ENCODE peak calls at places on chromosomes 6 and 20, in eight cellular contexts. One of them, this sample, is unnamed.

GRCh38 chr6:11700118-11700718 is 78.4 kb downstream of the ADTRP start:
- DNase-seq in left cardiac atrium: no peak
- DNase-seq in tibial artery: no peak
- DNase-seq in astrocyte of the hippocampus: peak
- DNase-seq in hepatocyte: peak
- DNase-seq in activated CD4-positive, alpha-beta T cell treated with anti-CD3 and anti-CD28 coated beads, Interleukin-2, amount 10 ng/mL, durations not matched to agents 7 days and 5 days: peak
- DNase-seq in NCI-H460: peak
- DNase-seq in ELR: peak
- DNase-seq in this sample: peak

GRCh38 chr20:36234771-36235320 is 1.4 kb upstream of the AAR2 start:
- DNase-seq in left cardiac atrium: no peak
- DNase-seq in tibial artery: no peak
- DNase-seq in astrocyte of the hippocampus: no peak
- DNase-seq in hepatocyte: no peak
- DNase-seq in activated CD4-positive, alpha-beta T cell treated with anti-CD3 and anti-CD28 coated beads, Interleukin-2, amount 10 ng/mL, durations not matched to agents 7 days and 5 days: no peak
- DNase-seq in NCI-H460: no peak
- DNase-seq in ELR: no peak
- DNase-seq in this sample: no peak

GRCh38 chr6:49915035-49915434 is 48.7 kb upstream of the CRISP1 start:
- DNase-seq in left cardiac atrium: peak
- DNase-seq in tibial artery: no peak
- DNase-seq in astrocyte of the hippocampus: no peak
- DNase-seq in hepatocyte: peak
- DNase-seq in activated CD4-positive, alpha-beta T cell treated with anti-CD3 and anti-CD28 coated beads, Interleukin-2, amount 10 ng/mL, durations not matched to agents 7 days and 5 days: no peak
- DNase-seq in NCI-H460: no peak
- DNase-seq in ELR: no peak
- DNase-seq in this sample: no peak

GRCh38 chr6:3849681-3850450 is 693 bp downstream of the FAM50B start:
- DNase-seq in left cardiac atrium: peak
- DNase-seq in tibial artery: no peak
- DNase-seq in astrocyte of the hippocampus: peak
- DNase-seq in hepatocyte: no peak
- DNase-seq in activated CD4-positive, alpha-beta T cell treated with anti-CD3 and anti-CD28 coated beads, Interleukin-2, amount 10 ng/mL, durations not matched to agents 7 days and 5 days: no peak
- DNase-seq in NCI-H460: no peak
- DNase-seq in ELR: peak
- DNase-seq in this sample: no peak

GRCh38 chr6:27720607-27721580 is 191.3 kb downstream of the OR2B2 start:
- DNase-seq in left cardiac atrium: no peak
- DNase-seq in tibial artery: no peak
- DNase-seq in astrocyte of the hippocampus: peak
- DNase-seq in hepatocyte: peak
- DNase-seq in activated CD4-positive, alpha-beta T cell treated with anti-CD3 and anti-CD28 coated beads, Interleukin-2, amount 10 ng/mL, durations not matched to agents 7 days and 5 days: no peak
- DNase-seq in NCI-H460: peak
- DNase-seq in ELR: peak
- DNase-seq in this sample: peak

GRCh38 chr20:64084209-64085152 is at the start of gene LKAAEAR1:
- DNase-seq in left cardiac atrium: no peak
- DNase-seq in tibial artery: no peak
- DNase-seq in astrocyte of the hippocampus: peak
- DNase-seq in hepatocyte: peak
- DNase-seq in activated CD4-positive, alpha-beta T cell treated with anti-CD3 and anti-CD28 coated beads, Interleukin-2, amount 10 ng/mL, durations not matched to agents 7 days and 5 days: no peak
- DNase-seq in NCI-H460: no peak
- DNase-seq in ELR: no peak
- DNase-seq in this sample: no peak

GRCh38 chr20:47574616-47575401 is 73.1 kb downstream of the NCOA3 start:
- DNase-seq in left cardiac atrium: no peak
- DNase-seq in tibial artery: no peak
- DNase-seq in astrocyte of the hippocampus: no peak
- DNase-seq in hepatocyte: no peak
- DNase-seq in activated CD4-positive, alpha-beta T cell treated with anti-CD3 and anti-CD28 coated beads, Interleukin-2, amount 10 ng/mL, durations not matched to agents 7 days and 5 days: no peak
- DNase-seq in NCI-H460: peak
- DNase-seq in ELR: peak
- DNase-seq in this sample: peak

GRCh38 chr20:46624941-46625340 is 26.3 kb downstream of the SLC13A3 start:
- DNase-seq in left cardiac atrium: no peak
- DNase-seq in tibial artery: no peak
- DNase-seq in astrocyte of the hippocampus: no peak
- DNase-seq in hepatocyte: no peak
- DNase-seq in activated CD4-positive, alpha-beta T cell treated with anti-CD3 and anti-CD28 coated beads, Interleukin-2, amount 10 ng/mL, durations not matched to agents 7 days and 5 days: no peak
- DNase-seq in NCI-H460: no peak
- DNase-seq in ELR: no peak
- DNase-seq in this sample: no peak

GRCh38 chr6:169766921-169767736 is 15.7 kb downstream of the ERMARD start:
- DNase-seq in left cardiac atrium: no peak
- DNase-seq in tibial artery: no peak
- DNase-seq in astrocyte of the hippocampus: no peak
- DNase-seq in hepatocyte: no peak
- DNase-seq in activated CD4-positive, alpha-beta T cell treated with anti-CD3 and anti-CD28 coated beads, Interleukin-2, amount 10 ng/mL, durations not matched to agents 7 days and 5 days: no peak
- DNase-seq in NCI-H460: no peak
- DNase-seq in ELR: no peak
- DNase-seq in this sample: no peak

GRCh38 chr20:38601216-38602184 is at the start of gene ARHGAP40:
- DNase-seq in left cardiac atrium: no peak
- DNase-seq in tibial artery: no peak
- DNase-seq in astrocyte of the hippocampus: peak
- DNase-seq in hepatocyte: peak
- DNase-seq in activated CD4-positive, alpha-beta T cell treated with anti-CD3 and anti-CD28 coated beads, Interleukin-2, amount 10 ng/mL, durations not matched to agents 7 days and 5 days: no peak
- DNase-seq in NCI-H460: peak
- DNase-seq in ELR: peak
- DNase-seq in this sample: peak

GRCh38 chr20:840503-840857 is 7.0 kb downstream of the FAM110A start:
- DNase-seq in left cardiac atrium: no peak
- DNase-seq in tibial artery: no peak
- DNase-seq in astrocyte of the hippocampus: no peak
- DNase-seq in hepatocyte: no peak
- DNase-seq in activated CD4-positive, alpha-beta T cell treated with anti-CD3 and anti-CD28 coated beads, Interleukin-2, amount 10 ng/mL, durations not matched to agents 7 days and 5 days: no peak
- DNase-seq in NCI-H460: no peak
- DNase-seq in ELR: no peak
- DNase-seq in this sample: no peak

GRCh38 chr20:24952376-24953203 is 3.5 kb downstream of the CST7 start:
- DNase-seq in left cardiac atrium: no peak
- DNase-seq in tibial artery: no peak
- DNase-seq in astrocyte of the hippocampus: no peak
- DNase-seq in hepatocyte: no peak
- DNase-seq in activated CD4-positive, alpha-beta T cell treated with anti-CD3 and anti-CD28 coated beads, Interleukin-2, amount 10 ng/mL, durations not matched to agents 7 days and 5 days: peak
- DNase-seq in NCI-H460: no peak
- DNase-seq in ELR: no peak
- DNase-seq in this sample: no peak

GRCh38 chr6:153069897-153070296 is 61.2 kb downstream of the RGS17 start:
- DNase-seq in left cardiac atrium: no peak
- DNase-seq in tibial artery: no peak
- DNase-seq in astrocyte of the hippocampus: no peak
- DNase-seq in hepatocyte: no peak
- DNase-seq in activated CD4-positive, alpha-beta T cell treated with anti-CD3 and anti-CD28 coated beads, Interleukin-2, amount 10 ng/mL, durations not matched to agents 7 days and 5 days: no peak
- DNase-seq in NCI-H460: no peak
- DNase-seq in ELR: no peak
- DNase-seq in this sample: no peak

GRCh38 chr6:106510090-106510970 is 119.0 kb downstream of the RTN4IP1 start:
- DNase-seq in left cardiac atrium: peak
- DNase-seq in tibial artery: peak
- DNase-seq in astrocyte of the hippocampus: peak
- DNase-seq in hepatocyte: peak
- DNase-seq in activated CD4-positive, alpha-beta T cell treated with anti-CD3 and anti-CD28 coated beads, Interleukin-2, amount 10 ng/mL, durations not matched to agents 7 days and 5 days: peak
- DNase-seq in NCI-H460: no peak
- DNase-seq in ELR: peak
- DNase-seq in this sample: peak

GRCh38 chr6:29811377-29811776 is 16.2 kb upstream of the HLA-G start:
- DNase-seq in left cardiac atrium: no peak
- DNase-seq in tibial artery: no peak
- DNase-seq in astrocyte of the hippocampus: no peak
- DNase-seq in hepatocyte: no peak
- DNase-seq in activated CD4-positive, alpha-beta T cell treated with anti-CD3 and anti-CD28 coated beads, Interleukin-2, amount 10 ng/mL, durations not matched to agents 7 days and 5 days: no peak
- DNase-seq in NCI-H460: no peak
- DNase-seq in ELR: no peak
- DNase-seq in this sample: no peak

GRCh38 chr6:7050911-7051779 is 56.6 kb upstream of the RREB1 start:
- DNase-seq in left cardiac atrium: peak
- DNase-seq in tibial artery: peak
- DNase-seq in astrocyte of the hippocampus: peak
- DNase-seq in hepatocyte: peak
- DNase-seq in activated CD4-positive, alpha-beta T cell treated with anti-CD3 and anti-CD28 coated beads, Interleukin-2, amount 10 ng/mL, durations not matched to agents 7 days and 5 days: peak
- DNase-seq in NCI-H460: no peak
- DNase-seq in ELR: peak
- DNase-seq in this sample: peak

GRCh38 chr6:47334334-47334733 is 24.6 kb upstream of the TNFRSF21 start:
- DNase-seq in left cardiac atrium: no peak
- DNase-seq in tibial artery: no peak
- DNase-seq in astrocyte of the hippocampus: no peak
- DNase-seq in hepatocyte: no peak
- DNase-seq in activated CD4-positive, alpha-beta T cell treated with anti-CD3 and anti-CD28 coated beads, Interleukin-2, amount 10 ng/mL, durations not matched to agents 7 days and 5 days: no peak
- DNase-seq in NCI-H460: no peak
- DNase-seq in ELR: peak
- DNase-seq in this sample: no peak

GRCh38 chr6:34374112-34374907 is 18.2 kb downstream of the NUDT3 start:
- DNase-seq in left cardiac atrium: no peak
- DNase-seq in tibial artery: no peak
- DNase-seq in astrocyte of the hippocampus: no peak
- DNase-seq in hepatocyte: no peak
- DNase-seq in activated CD4-positive, alpha-beta T cell treated with anti-CD3 and anti-CD28 coated beads, Interleukin-2, amount 10 ng/mL, durations not matched to agents 7 days and 5 days: no peak
- DNase-seq in NCI-H460: no peak
- DNase-seq in ELR: no peak
- DNase-seq in this sample: no peak

GRCh38 chr6:39403304-39403703 is 80.8 kb upstream of the KCNK16 start:
- DNase-seq in left cardiac atrium: no peak
- DNase-seq in tibial artery: no peak
- DNase-seq in astrocyte of the hippocampus: no peak
- DNase-seq in hepatocyte: no peak
- DNase-seq in activated CD4-positive, alpha-beta T cell treated with anti-CD3 and anti-CD28 coated beads, Interleukin-2, amount 10 ng/mL, durations not matched to agents 7 days and 5 days: no peak
- DNase-seq in NCI-H460: no peak
- DNase-seq in ELR: no peak
- DNase-seq in this sample: no peak

GRCh38 chr6:144809120-144809519 is 524.0 kb downstream of the UTRN start:
- DNase-seq in left cardiac atrium: no peak
- DNase-seq in tibial artery: no peak
- DNase-seq in astrocyte of the hippocampus: peak
- DNase-seq in hepatocyte: no peak
- DNase-seq in activated CD4-positive, alpha-beta T cell treated with anti-CD3 and anti-CD28 coated beads, Interleukin-2, amount 10 ng/mL, durations not matched to agents 7 days and 5 days: no peak
- DNase-seq in NCI-H460: no peak
- DNase-seq in ELR: peak
- DNase-seq in this sample: peak

GRCh38 chr6:10237284-10238043 is 177.4 kb downstream of the TFAP2A start:
- DNase-seq in left cardiac atrium: peak
- DNase-seq in tibial artery: no peak
- DNase-seq in astrocyte of the hippocampus: peak
- DNase-seq in hepatocyte: no peak
- DNase-seq in activated CD4-positive, alpha-beta T cell treated with anti-CD3 and anti-CD28 coated beads, Interleukin-2, amount 10 ng/mL, durations not matched to agents 7 days and 5 days: no peak
- DNase-seq in NCI-H460: peak
- DNase-seq in ELR: peak
- DNase-seq in this sample: peak

This sample was measured in renal cortical epithelial cell.